ENCODE peak calls at places on chromosomes 3 and 15, in five cellular contexts. V is RWPE1, S is dorsolateral prefrontal cortex, F is transverse colon, D is heart right ventricle. P is an unnamed sample.
A peak's percentile ranks its signal among the peaks of the same experiment; 100 is the strongest.

GRCh38 chr3:197692641-197693040 is 44.1 kb downstream of the RUBCN start:
- DNase-seq in V (no peak), S (no peak), D (no peak), F (no peak), P (no peak)

GRCh38 chr3:183381179-183381578 is 47.2 kb downstream of the MCF2L2 start:
- DNase-seq in V (no peak), F (no peak), S (no peak), D (no peak), P (no peak)

GRCh38 chr3:57822686-57823085 is 66.6 kb downstream of the SLMAP start:
- DNase-seq in V (no peak), D (no peak), F (no peak), S (no peak), P (no peak)

GRCh38 chr3:77039606-77040553 is at the start of gene ROBO2:
- DNase-seq in V (peak; percentile 1), S (peak; percentile 43), D (no peak), F (peak; percentile 10), P (peak; percentile 53)

GRCh38 chr15:48143856-48144255 is 23.1 kb downstream of the SLC24A5 start:
- DNase-seq in D (no peak), V (peak; percentile 68), S (no peak), F (no peak), P (no peak)

GRCh38 chr3:38029400-38030125 is at the start of gene PLCD1:
- DNase-seq in F (peak; percentile 79), V (peak; percentile 40), S (peak; percentile 56), D (peak; percentile 82), P (peak; percentile 18)

GRCh38 chr3:17949116-17949515 is 206.7 kb upstream of the TBC1D5 start:
- DNase-seq in S (no peak), D (no peak), F (no peak), V (no peak), P (peak; percentile 5)

GRCh38 chr3:197371521-197372075 is 73.2 kb upstream of the DLG1 start:
- DNase-seq in F (no peak), D (no peak), V (no peak), S (no peak), P (no peak)

GRCh38 chr15:80242132-80242769 is 9.8 kb downstream of the CTXND1 start:
- DNase-seq in S (no peak), F (peak; percentile 12), D (no peak), V (no peak), P (no peak)

GRCh38 chr3:9951598-9951961 is 628 bp downstream of the PRRT3 start:
- DNase-seq in V (no peak), F (no peak), D (no peak), S (no peak), P (peak; percentile 69)

GRCh38 chr3:187913617-187914033 is 168.4 kb upstream of the BCL6 start:
- DNase-seq in S (no peak), V (peak; percentile 45), D (no peak), F (peak; percentile 20), P (no peak)

GRCh38 chr3:71585891-71586809 is 2.6 kb upstream of the FOXP1 start:
- DNase-seq in S (no peak), F (no peak), D (peak; percentile 21), V (no peak), P (no peak)

GRCh38 chr3:171970301-171970788 is 69.0 kb upstream of the FNDC3B start:
- DNase-seq in F (no peak), S (no peak), D (no peak), V (no peak), P (no peak)

GRCh38 chr15:86854186-86854585 is 774.5 kb downstream of the AGBL1 start:
- DNase-seq in D (peak; percentile 6), S (no peak), V (no peak), F (no peak), P (no peak)

GRCh38 chr3:150367771-150368170 is 40.3 kb upstream of the TSC22D2 start:
- DNase-seq in F (no peak), D (no peak), S (no peak), V (no peak), P (no peak)

GRCh38 chr3:150371741-150372254 is 36.3 kb upstream of the TSC22D2 start:
- DNase-seq in F (peak; percentile 44), D (peak; percentile 86), V (peak; percentile 78), S (no peak), P (no peak)

GRCh38 chr3:150370982-150371381 is 37.1 kb upstream of the TSC22D2 start:
- DNase-seq in D (no peak), S (no peak), V (no peak), F (no peak), P (no peak)

GRCh38 chr3:150372320-150373118 is 35.6 kb upstream of the TSC22D2 start:
- DNase-seq in S (no peak), D (no peak), F (no peak), V (no peak), P (no peak)

DNA sequence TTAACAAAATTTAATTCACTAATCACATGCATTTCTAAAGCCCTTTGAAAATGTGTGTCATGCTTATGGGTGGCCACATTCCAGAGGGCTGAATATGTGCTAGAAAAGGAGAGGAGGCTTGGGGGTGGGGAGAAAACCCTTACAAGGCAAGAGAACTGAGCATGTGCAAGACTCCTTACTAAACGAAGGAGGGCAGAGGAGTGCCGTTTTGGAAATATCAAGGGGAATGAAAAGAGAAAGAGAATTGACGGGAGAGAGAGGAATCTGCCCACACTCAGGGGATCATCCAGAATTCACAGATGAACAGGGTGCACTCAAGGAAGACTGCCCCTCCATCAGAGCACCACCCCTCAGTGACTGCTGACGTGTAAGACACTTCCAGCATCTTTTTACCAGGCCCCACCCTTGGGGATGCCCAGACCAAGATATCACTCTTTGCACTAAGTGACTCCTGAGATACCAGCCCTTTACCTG is 37.9 kb upstream of the TSC22D2 start:
- DNase-seq in S (no peak), V (peak; percentile 89), D (peak; percentile 62), F (peak; percentile 39), P (peak; percentile 32)
- H3K27ac ChIP-seq in S (no peak overlapping the region), V (peak overlapping the region; percentile 82), D (no peak overlapping the region), F (peak overlapping the region; percentile 85), P (peak overlapping the region; percentile 63)

GRCh38 chr15:28985691-28986090 is 99.9 kb downstream of the APBA2 start:
- DNase-seq in S (no peak), D (no peak), V (no peak), F (no peak), P (no peak)
- H3K27ac ChIP-seq in S (peak overlapping the region; percentile 98), D (no peak overlapping the region), V (no peak overlapping the region), F (no peak overlapping the region), P (peak overlapping the region; percentile 87)

GRCh38 chr3:48697952-48698351 is 12.2 kb upstream of the NCKIPSD start:
- DNase-seq in S (no peak), F (no peak), D (no peak), V (no peak), P (no peak)
- H3K27ac ChIP-seq in S (no peak overlapping the region), F (no peak overlapping the region), D (no peak overlapping the region), V (peak overlapping the region; percentile 62), P (no peak overlapping the region)

GRCh38 chr3:127135241-127136023 is 57.5 kb upstream of the PRR23E start:
- DNase-seq in S (peak; percentile 54), D (peak; percentile 55), V (no peak), F (no peak), P (no peak)
- H3K27ac ChIP-seq in S (no peak overlapping the region), D (peak overlapping the region; percentile 78), V (no peak overlapping the region), F (no peak overlapping the region), P (no peak overlapping the region)

P was measured in caudate nucleus.